ENCODE peak calls at places on chromosomes 6 and 20, in seven cellular contexts. R, U, B, S, W, H and L are unnamed samples.

GRCh38 chr6:24996145-24996836 is 60.5 kb upstream of the RIPOR2 start:
- DNase-seq in S (no peak), H (no peak), W (no peak), R (no peak), B (no peak), U (no peak), L (peak; percentile 20)

GRCh38 chr20:57661201-57662027 is 41.2 kb upstream of the ZBP1 start:
- DNase-seq in U (peak; percentile 38), S (peak; percentile 73), H (no peak), B (no peak), R (peak; percentile 15), W (no peak), L (no peak)

GRCh38 chr20:40659567-40659966 is 29.5 kb downstream of the MAFB start:
- DNase-seq in W (no peak), S (no peak), R (no peak), U (no peak), H (no peak), B (no peak), L (no peak)

GRCh38 chr20:10524034-10524476 is 89.0 kb downstream of the SLX4IP start:
- DNase-seq in B (no peak), W (no peak), U (peak; percentile 79), H (peak; percentile 67), S (peak; percentile 86), R (no peak), L (no peak)

GRCh38 chr6:131182991-131183425 is 47.7 kb downstream of the AKAP7 start:
- DNase-seq in B (peak; percentile 42), H (peak; percentile 45), R (no peak), W (peak; percentile 23), S (no peak), U (peak; percentile 73), L (peak; percentile 71)

GRCh38 chr6:161511455-161512159 is 237.7 kb upstream of the AGPAT4 start:
- DNase-seq in S (no peak), H (no peak), W (no peak), B (no peak), U (no peak), R (no peak), L (no peak)

GRCh38 chr20:36861875-36862801 is 13.8 kb upstream of the TLDC2 start:
- DNase-seq in B (peak; percentile 91), R (peak; percentile 95), H (peak; percentile 75), U (peak; percentile 78), S (peak; percentile 93), W (peak; percentile 90), L (no peak)

GRCh38 chr6:158220786-158221442 is 52.8 kb downstream of the GTF2H5 start:
- DNase-seq in U (peak; percentile 94), R (peak; percentile 74), B (peak; percentile 80), S (peak; percentile 84), H (peak; percentile 81), W (peak; percentile 54), L (peak; percentile 57)

GRCh38 chr20:25624500-25624939 is 706 bp upstream of the NANP start:
- DNase-seq in H (no peak), R (peak; percentile 41), U (no peak), W (no peak), B (no peak), S (no peak), L (peak; percentile 28)

GRCh38 chr6:33904050-33904827 is 100.4 kb upstream of the MLN start:
- DNase-seq in W (no peak), U (no peak), H (no peak), R (peak; percentile 19), S (no peak), B (no peak), L (peak; percentile 97)

GRCh38 chr20:44456611-44457010 is 19.1 kb upstream of the TTPAL start:
- DNase-seq in U (no peak), W (no peak), S (no peak), R (no peak), H (no peak), B (no peak), L (no peak)

GRCh38 chr6:146883640-146884531 is 285.1 kb downstream of the ADGB start:
- DNase-seq in H (no peak), W (no peak), S (no peak), B (no peak), R (no peak), U (no peak), L (no peak)

GRCh38 chr6:149246691-149247384 is 70.7 kb upstream of the TAB2 start:
- DNase-seq in U (no peak), B (no peak), H (no peak), W (no peak), S (no peak), R (no peak), L (no peak)

GRCh38 chr6:89045585-89045984 is 35.0 kb upstream of the PNRC1 start:
- DNase-seq in H (no peak), B (no peak), U (no peak), W (no peak), R (no peak), S (no peak), L (no peak)

GRCh38 chr6:57316581-57317059 is 810 bp upstream of the PRIM2 start:
- DNase-seq in R (peak; percentile 62), U (peak; percentile 93), W (peak; percentile 91), H (peak; percentile 96), S (peak; percentile 86), B (peak; percentile 90), L (peak; percentile 91)

GRCh38 chr20:38201356-38201755 is 36.3 kb upstream of the TGM2 start:
- DNase-seq in H (peak; percentile 72), B (peak; percentile 61), U (peak; percentile 36), S (no peak), R (no peak), W (peak; percentile 41), L (no peak)

GRCh38 chr6:110875548-110876169 is 1.1 kb downstream of the AMD1 start:
- DNase-seq in W (no peak), H (peak; percentile 22), R (no peak), B (peak; percentile 29), U (peak; percentile 77), S (peak; percentile 79), L (no peak)

GRCh38 chr6:85574932-85575598 is 18.6 kb downstream of the SNX14 start:
- DNase-seq in H (peak; percentile 67), B (peak; percentile 72), W (peak; percentile 27), U (no peak), S (no peak), R (no peak), L (no peak)

GRCh38 chr6:112100561-112100960 is 13.2 kb downstream of the FAM229B start:
- DNase-seq in U (no peak), R (no peak), S (no peak), B (no peak), W (no peak), H (no peak), L (no peak)

GRCh38 chr6:167678102-167679101 is 148.3 kb upstream of the AFDN start:
- DNase-seq in B (no peak), U (peak; percentile 90), S (no peak), H (peak; percentile 8), R (no peak), W (no peak), L (no peak)

GRCh38 chr6:68990313-68990712 is 355.2 kb downstream of the ADGRB3 start:
- DNase-seq in H (no peak), U (no peak), W (no peak), R (no peak), B (no peak), S (no peak), L (no peak)

GRCh38 chr6:84033523-84034451 is at the start of gene MRAP2:
- DNase-seq in R (no peak), U (peak; percentile 84), B (peak; percentile 10), W (peak; percentile 6), H (peak; percentile 6), S (peak; percentile 70), L (no peak)

GRCh38 chr6:34102099-34102656 is 43.7 kb downstream of the GRM4 start:
- DNase-seq in B (no peak), W (no peak), R (no peak), U (no peak), S (no peak), H (no peak), L (no peak)

GRCh38 chr20:46088409-46089075 is 1.2 kb downstream of the NCOA5 start:
- DNase-seq in U (no peak), W (peak; percentile 24), S (no peak), B (peak; percentile 22), H (peak; percentile 12), R (no peak), L (peak; percentile 45)

GRCh38 chr6:6610031-6610591 is 21.6 kb downstream of the LY86 start:
- DNase-seq in S (no peak), H (no peak), B (no peak), U (no peak), W (no peak), R (no peak), L (peak; percentile 39)

GRCh38 chr6:87529221-87529620 is 56.4 kb downstream of the SLC35A1 start:
- DNase-seq in H (no peak), U (no peak), S (no peak), R (no peak), B (no peak), W (no peak), L (no peak)
- H3K4me3 ChIP-seq in H (no peak overlapping the region), U (no peak overlapping the region), S (no peak overlapping the region), R (no peak overlapping the region), B (no peak overlapping the region), W (no peak overlapping the region), L (no peak overlapping the region)

DNA sequence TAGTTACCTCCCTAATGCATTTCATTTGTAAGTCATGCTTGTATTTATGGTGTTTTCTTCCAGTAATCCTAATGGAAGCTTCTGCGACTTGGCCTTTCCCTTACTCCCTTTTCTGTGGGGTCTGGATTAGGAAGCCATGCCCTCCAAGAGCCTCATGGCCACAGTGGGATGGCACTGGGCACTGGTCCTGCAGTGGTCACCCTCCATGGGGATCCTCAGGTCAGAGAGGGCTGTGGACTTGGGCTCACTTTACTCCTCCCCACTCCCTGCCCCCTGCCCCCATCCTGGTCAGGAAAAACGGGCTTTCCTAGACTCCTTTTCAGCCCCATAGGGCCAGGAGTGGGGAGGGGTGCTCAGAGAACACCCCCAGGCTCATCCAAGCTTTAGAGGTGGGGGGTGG is 49.9 kb downstream of the EBF4 start:
- DNase-seq in R (no peak), H (no peak), U (no peak), S (no peak), W (no peak), B (no peak), L (no peak)
- H3K4me3 ChIP-seq in R (no peak overlapping the region), H (no peak overlapping the region), U (no peak overlapping the region), S (no peak overlapping the region), W (no peak overlapping the region), B (no peak overlapping the region), L (no peak overlapping the region)

DNA sequence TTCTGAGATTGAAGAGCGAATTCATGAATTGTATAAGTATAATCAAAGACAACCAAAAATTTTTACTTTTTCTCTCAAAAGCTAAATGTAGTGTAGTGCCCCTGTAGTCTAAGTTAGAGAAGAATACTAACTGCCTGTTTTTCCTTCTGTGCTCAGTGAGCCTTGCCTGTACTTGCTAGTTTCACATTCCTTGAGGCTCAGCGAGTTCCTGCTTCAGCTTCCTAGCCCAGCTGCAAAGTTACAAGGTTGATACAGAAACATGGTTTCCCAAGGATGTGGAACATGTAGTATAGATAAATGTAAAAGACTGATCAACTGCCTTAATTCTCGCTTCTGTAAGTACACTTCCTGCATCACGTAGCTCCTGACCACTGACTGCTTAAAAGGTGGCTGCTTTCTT is 33.1 kb upstream of the SEC63 start:
- DNase-seq in B (no peak), R (no peak), H (no peak), W (no peak), S (no peak), U (no peak), L (no peak)
- H3K4me3 ChIP-seq in B (no peak overlapping the region), R (no peak overlapping the region), H (no peak overlapping the region), W (no peak overlapping the region), S (no peak overlapping the region), U (no peak overlapping the region), L (no peak overlapping the region)

DNA sequence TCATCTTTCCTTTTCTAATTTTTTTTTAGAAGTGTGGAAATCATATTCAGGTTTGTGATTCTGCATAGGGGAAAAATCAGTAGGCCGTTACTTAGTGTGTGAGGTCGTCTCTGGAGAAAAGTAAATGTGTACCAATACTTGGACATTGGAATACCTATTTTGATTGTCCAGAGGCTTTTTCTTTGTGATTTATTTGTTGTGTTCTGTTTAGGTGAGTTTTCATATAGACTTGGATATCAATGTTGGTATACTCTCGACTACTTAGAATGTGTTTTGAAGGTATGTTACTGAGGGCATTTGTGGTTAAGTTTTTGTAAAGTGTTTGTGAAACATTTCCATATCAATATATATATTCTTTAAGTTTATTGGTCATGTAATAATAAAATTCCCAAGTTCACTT is 2.3 kb downstream of the CD2AP start:
- DNase-seq in U (no peak), B (no peak), W (no peak), H (no peak), S (no peak), R (no peak), L (no peak)
- H3K4me3 ChIP-seq in U (peak overlapping the region; percentile 95), B (peak overlapping the region; percentile 82), W (no peak overlapping the region), H (peak overlapping the region; percentile 87), S (no peak overlapping the region), R (no peak overlapping the region), L (no peak overlapping the region)